ENCODE peak calls at places on chromosomes 12 and 14, in five cellular contexts. One of them, this sample, is unnamed.

GRCh38 chr12:114760151-114760877 is 76.3 kb upstream of the TBX3 start:
- DNase-seq in NCI-H510A: no peak
- DNase-seq in iris pigment epithelial cell: peak
- DNase-seq in GM13976: no peak
- DNase-seq in A172: no peak
- DNase-seq in this sample: no peak

GRCh38 chr12:71865166-71865713 is 25.7 kb downstream of the TBC1D15 start:
- DNase-seq in NCI-H510A: no peak
- DNase-seq in iris pigment epithelial cell: peak
- DNase-seq in GM13976: no peak
- DNase-seq in A172: peak
- DNase-seq in this sample: peak

GRCh38 chr14:77076118-77076631 is 21.9 kb upstream of the CIPC start:
- DNase-seq in NCI-H510A: no peak
- DNase-seq in A172: no peak
- DNase-seq in GM13976: no peak
- DNase-seq in iris pigment epithelial cell: peak
- DNase-seq in this sample: no peak

GRCh38 chr12:22110176-22110575 is 64.2 kb downstream of the CMAS start:
- DNase-seq in NCI-H510A: no peak
- DNase-seq in iris pigment epithelial cell: no peak
- DNase-seq in GM13976: no peak
- DNase-seq in A172: no peak
- DNase-seq in this sample: no peak

GRCh38 chr12:132406498-132407461 is 77.4 kb upstream of the GALNT9 start:
- DNase-seq in GM13976: no peak
- DNase-seq in A172: no peak
- DNase-seq in iris pigment epithelial cell: no peak
- DNase-seq in NCI-H510A: no peak
- DNase-seq in this sample: no peak

GRCh38 chr14:102590667-102591099 is 1.8 kb upstream of the RCOR1 start:
- DNase-seq in NCI-H510A: no peak
- DNase-seq in GM13976: no peak
- DNase-seq in iris pigment epithelial cell: peak
- DNase-seq in A172: peak
- DNase-seq in this sample: peak

GRCh38 chr12:12723681-12724420 is 6.7 kb downstream of the CDKN1B start:
- DNase-seq in GM13976: no peak
- DNase-seq in iris pigment epithelial cell: no peak
- DNase-seq in NCI-H510A: no peak
- DNase-seq in A172: no peak
- DNase-seq in this sample: peak

GRCh38 chr12:80129895-80130535 is 30.7 kb downstream of the OTOGL start:
- DNase-seq in NCI-H510A: no peak
- DNase-seq in A172: no peak
- DNase-seq in GM13976: no peak
- DNase-seq in iris pigment epithelial cell: peak
- DNase-seq in this sample: peak

GRCh38 chr12:544941-545635 is 85.3 kb downstream of the B4GALNT3 start:
- DNase-seq in A172: no peak
- DNase-seq in NCI-H510A: no peak
- DNase-seq in GM13976: no peak
- DNase-seq in iris pigment epithelial cell: no peak
- DNase-seq in this sample: no peak

GRCh38 chr12:4562034-4562657 is at the start of gene DYRK4:
- DNase-seq in A172: no peak
- DNase-seq in NCI-H510A: peak
- DNase-seq in iris pigment epithelial cell: peak
- DNase-seq in GM13976: peak
- DNase-seq in this sample: peak

GRCh38 chr12:111363578-111363977 is 5.3 kb downstream of the PHETA1 start:
- DNase-seq in GM13976: no peak
- DNase-seq in NCI-H510A: no peak
- DNase-seq in A172: peak
- DNase-seq in iris pigment epithelial cell: peak
- DNase-seq in this sample: peak

GRCh38 chr14:77184396-77185092 is 2.9 kb downstream of the TMEM63C start:
- DNase-seq in NCI-H510A: no peak
- DNase-seq in GM13976: peak
- DNase-seq in A172: no peak
- DNase-seq in iris pigment epithelial cell: no peak
- DNase-seq in this sample: no peak

GRCh38 chr14:106845286-106846087 is 1319.1 kb downstream of the TMEM121 start:
- DNase-seq in iris pigment epithelial cell: no peak
- DNase-seq in NCI-H510A: peak
- DNase-seq in GM13976: peak
- DNase-seq in A172: no peak
- DNase-seq in this sample: no peak

GRCh38 chr14:92409069-92409468 is 86.1 kb downstream of the SLC24A4 start:
- DNase-seq in iris pigment epithelial cell: no peak
- DNase-seq in GM13976: no peak
- DNase-seq in A172: no peak
- DNase-seq in NCI-H510A: no peak
- DNase-seq in this sample: peak

This sample was measured in EL.